ENCODE peak calls at places on chromosome X, in nine cellular contexts. Y is NAMALWA; P is cardiac muscle cell; H is central memory CD4-positive, alpha-beta T cell; J is ovary; Z is HCEC 1CT; C is astrocyte of the spinal cord; F is C1 segment of cervical spinal cord; Q is fibroblast of lung. U is an unnamed sample.

GRCh38 chrX:145817666-145818521 is at the start of gene SLITRK2:
- DNase-seq in Y (no peak), P (peak), H (no peak), J (no peak), Z (no peak), C (peak), F (no peak), Q (no peak), U (no peak)

GRCh38 chrX:140317462-140317861 is 187.4 kb downstream of the SOX3 start:
- DNase-seq in Y (peak), P (no peak), H (no peak), J (no peak), Z (no peak), C (no peak), F (no peak), Q (no peak), U (no peak)

GRCh38 chrX:22748093-22748999 is 251.4 kb upstream of the DDX53 start:
- DNase-seq in Y (peak), P (peak), H (peak), J (peak), Z (peak), C (peak), F (peak), Q (peak), U (peak)

GRCh38 chrX:4909245-4909830 is 1195.9 kb upstream of the PRKX start:
- DNase-seq in Y (no peak), P (no peak), H (no peak), J (no peak), Z (no peak), C (no peak), F (no peak), Q (no peak), U (no peak)

GRCh38 chrX:154505726-154506125 is 10.3 kb downstream of the FAM3A start:
- DNase-seq in Y (no peak), P (peak), H (no peak), J (no peak), Z (peak), C (peak), F (no peak), Q (peak), U (peak)

GRCh38 chrX:71910526-71911022 is at the start of gene NHSL2:
- DNase-seq in Y (no peak), P (peak), H (no peak), J (peak), Z (no peak), C (no peak), F (no peak), Q (peak), U (no peak)

GRCh38 chrX:68944211-68944610 is 115.4 kb downstream of the EFNB1 start:
- DNase-seq in Y (no peak), P (no peak), H (no peak), J (no peak), Z (no peak), C (no peak), F (no peak), Q (no peak), U (no peak)

GRCh38 chrX:132216806-132217202 is 2.4 kb downstream of the RAP2C start:
- DNase-seq in Y (peak), P (peak), H (peak), J (no peak), Z (peak), C (peak), F (no peak), Q (peak), U (peak)

GRCh38 chrX:137212078-137212632 is 178.4 kb upstream of the GPR101 start:
- DNase-seq in Y (no peak), P (no peak), H (no peak), J (no peak), Z (no peak), C (no peak), F (no peak), Q (no peak), U (no peak)

GRCh38 chrX:87517571-87518141 is at the start of gene KLHL4:
- DNase-seq in Y (no peak), P (peak), H (no peak), J (peak), Z (no peak), C (peak), F (peak), Q (peak), U (peak)

GRCh38 chrX:135973548-135974278 is at the start of gene MMGT1:
- DNase-seq in Y (peak), P (peak), H (peak), J (peak), Z (peak), C (peak), F (peak), Q (peak), U (peak)

GRCh38 chrX:103733017-103733416 is 22.3 kb downstream of the TMEM31 start:
- DNase-seq in Y (no peak), P (no peak), H (no peak), J (no peak), Z (no peak), C (no peak), F (no peak), Q (no peak), U (peak)

GRCh38 chrX:10085223-10085622 is 71.6 kb upstream of the CLCN4 start:
- DNase-seq in Y (no peak), P (no peak), H (peak), J (no peak), Z (no peak), C (no peak), F (no peak), Q (peak), U (no peak)

GRCh38 chrX:115311666-115312065 is 22.2 kb downstream of the LUZP4 start:
- DNase-seq in Y (no peak), P (peak), H (no peak), J (no peak), Z (no peak), C (peak), F (no peak), Q (peak), U (peak)

GRCh38 chrX:623599-624323 is 6.8 kb upstream of the SHOX start:
- DNase-seq in Y (peak), P (no peak), H (no peak), J (no peak), Z (no peak), C (no peak), F (no peak), Q (no peak), U (no peak)

GRCh38 chrX:113828470-113828869 is 755.4 kb upstream of the HTR2C start:
- DNase-seq in Y (no peak), P (no peak), H (no peak), J (no peak), Z (no peak), C (no peak), F (no peak), Q (no peak), U (no peak)

GRCh38 chrX:43349363-43349762 is 306.7 kb upstream of the MAOA start:
- DNase-seq in Y (peak), P (peak), H (peak), J (no peak), Z (peak), C (peak), F (no peak), Q (no peak), U (peak)

GRCh38 chrX:150913511-150913910 is 15.0 kb upstream of the CD99L2 start:
- DNase-seq in Y (no peak), P (peak), H (no peak), J (no peak), Z (no peak), C (peak), F (no peak), Q (peak), U (peak)

GRCh38 chrX:136200466-136200865 is 50.7 kb downstream of the MAP7D3 start:
- DNase-seq in Y (peak), P (peak), H (no peak), J (no peak), Z (peak), C (peak), F (no peak), Q (peak), U (peak)

GRCh38 chrX:55057691-55058249 is 17.1 kb upstream of the PAGE2B start:
- DNase-seq in Y (peak), P (peak), H (peak), J (no peak), Z (peak), C (peak), F (no peak), Q (peak), U (peak)

GRCh38 chrX:12974217-12974796 is 603 bp upstream of the TMSB4X start:
- DNase-seq in Y (no peak), P (peak), H (no peak), J (peak), Z (peak), C (peak), F (no peak), Q (peak), U (peak)

GRCh38 chrX:151543706-151544105 is 19.8 kb upstream of the PASD1 start:
- DNase-seq in Y (no peak), P (no peak), H (no peak), J (no peak), Z (no peak), C (no peak), F (no peak), Q (no peak), U (no peak)

GRCh38 chrX:154979671-154980070 is 42.9 kb downstream of the F8 start:
- DNase-seq in Y (no peak), P (no peak), H (no peak), J (no peak), Z (no peak), C (no peak), F (no peak), Q (no peak), U (peak)

GRCh38 chrX:85375333-85375738 is 4.1 kb downstream of the POF1B start:
- DNase-seq in Y (no peak), P (no peak), H (no peak), J (no peak), Z (no peak), C (no peak), F (no peak), Q (no peak), U (no peak)

GRCh38 chrX:131831185-131831520 is 191.9 kb upstream of the STK26 start:
- DNase-seq in Y (no peak), P (no peak), H (no peak), J (no peak), Z (peak), C (no peak), F (no peak), Q (no peak), U (no peak)

GRCh38 chrX:100447563-100448397 is 37.7 kb upstream of the PCDH19 start:
- DNase-seq in Y (peak), P (peak), H (no peak), J (peak), Z (peak), C (peak), F (peak), Q (peak), U (peak)

GRCh38 chrX:12567857-12568256 is 223.4 kb upstream of the PRPS2 start:
- DNase-seq in Y (peak), P (peak), H (no peak), J (no peak), Z (peak), C (peak), F (no peak), Q (no peak), U (peak)

GRCh38 chrX:72028701-72029470 is 102.8 kb downstream of the RTL5 start:
- DNase-seq in Y (no peak), P (no peak), H (no peak), J (no peak), Z (no peak), C (no peak), F (no peak), Q (no peak), U (no peak)

GRCh38 chrX:12701625-12702024 is 89.6 kb upstream of the PRPS2 start:
- DNase-seq in Y (peak), P (peak), H (no peak), J (peak), Z (peak), C (peak), F (no peak), Q (peak), U (peak)

U was measured in cardiac fibroblast.